ENCODE peak calls at places on chromosome 5, in nine cellular contexts. M, D, F, S, G, R, Q, N and P are unnamed samples.

GRCh38 chr5:38286038-38286437 is 27.7 kb downstream of the EGFLAM start:
- DNase-seq in M (no peak), D (no peak), F (no peak), S (no peak), G (no peak), R (no peak), Q (no peak), N (no peak), P (no peak)

GRCh38 chr5:139285651-139286392 is 7.7 kb upstream of the MATR3 start:
- DNase-seq in M (no peak), D (no peak), F (no peak), S (no peak), G (no peak), R (no peak), Q (no peak), N (no peak), P (no peak)

GRCh38 chr5:157821822-157822622 is 36.9 kb downstream of the CLINT1 start:
- DNase-seq in M (no peak), D (no peak), F (peak; percentile 25), S (no peak), G (no peak), R (no peak), Q (no peak), N (no peak), P (no peak)

GRCh38 chr5:68884893-68885292 is 208.9 kb upstream of the SLC30A5 start:
- DNase-seq in M (no peak), D (no peak), F (no peak), S (no peak), G (peak; percentile 30), R (peak; percentile 40), Q (peak; percentile 54), N (no peak), P (no peak)

GRCh38 chr5:180390441-180391190 is 37.5 kb upstream of the GFPT2 start:
- DNase-seq in M (no peak), D (no peak), F (no peak), S (no peak), G (peak; percentile 33), R (no peak), Q (peak; percentile 28), N (no peak), P (no peak)

GRCh38 chr5:106094128-106094726 is 1576.5 kb downstream of the EFNA5 start:
- DNase-seq in M (no peak), D (no peak), F (no peak), S (peak; percentile 77), G (no peak), R (peak; percentile 77), Q (no peak), N (no peak), P (peak; percentile 55)

GRCh38 chr5:155089649-155090048 is 76.1 kb downstream of the KIF4B start:
- DNase-seq in M (no peak), D (no peak), F (no peak), S (no peak), G (no peak), R (no peak), Q (no peak), N (no peak), P (no peak)

GRCh38 chr5:132434391-132434790 is 56.2 kb downstream of the IRF1 start:
- DNase-seq in M (no peak), D (no peak), F (no peak), S (no peak), G (no peak), R (no peak), Q (no peak), N (no peak), P (no peak)

GRCh38 chr5:127031147-127031862 is 947 bp upstream of the MARCHF3 start:
- DNase-seq in M (no peak), D (no peak), F (no peak), S (no peak), G (peak; percentile 57), R (no peak), Q (peak; percentile 62), N (peak; percentile 43), P (no peak)

GRCh38 chr5:1156754-1157460 is 44.5 kb upstream of the SLC6A19 start:
- DNase-seq in M (no peak), D (no peak), F (no peak), S (no peak), G (no peak), R (no peak), Q (no peak), N (no peak), P (no peak)

GRCh38 chr5:149938791-149939358 is 5.7 kb downstream of the PDE6A start:
- DNase-seq in M (no peak), D (no peak), F (peak; percentile 80), S (no peak), G (no peak), R (peak; percentile 98), Q (no peak), N (no peak), P (peak; percentile 88)

GRCh38 chr5:138353550-138353893 is 1.0 kb downstream of the KDM3B start:
- DNase-seq in M (no peak), D (peak; percentile 33), F (no peak), S (no peak), G (no peak), R (no peak), Q (no peak), N (no peak), P (no peak)

GRCh38 chr5:127686424-127686823 is 16.8 kb upstream of the CCDC192 start:
- DNase-seq in M (no peak), D (no peak), F (no peak), S (no peak), G (no peak), R (no peak), Q (no peak), N (no peak), P (no peak)

DNA sequence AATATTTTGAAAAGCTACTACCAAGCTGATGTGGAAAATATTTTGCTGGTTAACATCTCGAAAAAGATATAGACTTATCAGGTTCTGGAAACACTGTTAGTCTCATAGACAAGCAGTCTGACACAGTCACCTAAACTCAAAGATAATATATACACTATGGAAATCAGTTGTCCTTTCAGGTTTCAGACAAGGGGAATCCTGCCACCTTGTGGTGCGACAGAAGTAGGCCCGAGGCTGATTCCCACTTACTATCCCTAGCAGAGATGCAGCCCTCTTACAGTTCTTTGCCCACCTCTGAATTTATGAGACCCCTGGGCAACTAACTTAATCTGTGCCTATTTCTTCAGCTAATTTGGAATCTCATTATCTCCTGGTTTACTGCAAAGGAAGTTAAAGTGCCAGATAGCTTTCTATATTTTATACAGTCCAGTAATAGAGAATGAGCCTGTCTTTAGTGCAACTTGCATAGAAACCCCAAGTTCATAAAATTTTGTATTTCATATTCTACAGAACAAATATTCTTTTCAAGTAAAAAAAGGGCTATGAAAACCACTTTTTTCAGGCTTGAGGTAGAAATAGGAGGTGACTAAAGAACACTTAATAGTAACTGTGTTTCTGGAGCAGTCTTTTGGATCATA is 16.9 kb downstream of the RAD1 start:
- DNase-seq in M (peak; percentile 84), D (peak; percentile 41), F (peak; percentile 65), S (peak; percentile 75), G (peak; percentile 82), R (peak; percentile 71), Q (peak; percentile 84), N (peak; percentile 50), P (no peak)
- H3K4me3 ChIP-seq in M (no peak overlapping the region), D (no peak overlapping the region), F (no peak overlapping the region), S (no peak overlapping the region), G (no peak overlapping the region), R (no peak overlapping the region), Q (no peak overlapping the region), N (no peak overlapping the region), P (no peak overlapping the region)

DNA sequence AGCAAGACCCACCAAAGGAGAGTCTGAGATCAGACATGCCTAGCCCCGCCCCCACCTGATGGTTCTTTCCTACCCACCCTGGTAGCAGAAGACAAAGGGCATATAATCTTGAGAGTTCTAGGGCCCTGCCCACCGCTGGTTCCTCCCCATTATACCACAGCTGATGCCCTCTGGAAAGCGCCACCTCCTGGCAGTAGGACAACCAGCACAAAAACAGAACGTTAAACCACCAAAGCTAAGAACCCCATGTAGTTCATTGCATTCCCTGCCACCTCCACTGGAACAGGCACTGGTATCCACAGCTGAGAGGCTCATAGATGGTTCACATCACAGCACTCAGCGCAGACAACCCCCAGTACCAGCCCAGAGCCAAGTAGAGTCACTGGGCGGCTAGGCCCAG is 81.2 kb upstream of the TRPC7 start:
- DNase-seq in M (no peak), D (no peak), F (no peak), S (no peak), G (no peak), R (no peak), Q (peak; percentile 37), N (no peak), P (no peak)
- TF ChIP-seq CTCF in M (no peak), D (no peak), F (no peak), S (no peak), G (peak; percentile 15), R (no peak), Q (peak; percentile 69), N (no peak), P (no peak)

DNA sequence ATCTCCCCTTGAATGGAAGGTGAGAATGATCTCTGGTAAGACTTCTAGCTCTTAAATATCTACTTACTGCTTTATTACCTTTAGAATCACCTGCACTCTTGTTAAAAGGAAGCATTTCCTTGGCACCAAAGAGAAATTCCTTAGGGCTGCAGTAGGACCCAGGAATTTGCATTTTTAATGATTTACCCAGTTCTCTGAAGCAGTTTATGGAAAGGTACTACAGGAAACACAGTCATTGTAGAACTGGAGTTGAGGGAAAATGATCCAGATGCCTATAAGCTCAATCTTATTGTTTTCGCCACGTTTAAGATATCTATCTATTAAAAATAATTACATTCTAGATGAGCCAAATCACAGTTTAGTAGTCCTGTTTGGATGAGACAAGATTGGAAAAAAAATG is 9.5 kb upstream of the C9 start:
- DNase-seq in M (no peak), D (no peak), F (no peak), S (no peak), G (no peak), R (peak; percentile 0), Q (no peak), N (no peak), P (peak; percentile 42)
- H3K36me3 ChIP-seq in M (peaks cover 19% of the 10 kb centered on the region), D (no peaks in the 10 kb centered on the region), F (peaks cover 67% of the 10 kb centered on the region), S (peaks cover 13% of the 10 kb centered on the region), G (no peaks in the 10 kb centered on the region), R (no peaks in the 10 kb centered on the region), Q (no peaks in the 10 kb centered on the region), N (peaks cover 83% of the 10 kb centered on the region), P (no peaks in the 10 kb centered on the region)

DNA sequence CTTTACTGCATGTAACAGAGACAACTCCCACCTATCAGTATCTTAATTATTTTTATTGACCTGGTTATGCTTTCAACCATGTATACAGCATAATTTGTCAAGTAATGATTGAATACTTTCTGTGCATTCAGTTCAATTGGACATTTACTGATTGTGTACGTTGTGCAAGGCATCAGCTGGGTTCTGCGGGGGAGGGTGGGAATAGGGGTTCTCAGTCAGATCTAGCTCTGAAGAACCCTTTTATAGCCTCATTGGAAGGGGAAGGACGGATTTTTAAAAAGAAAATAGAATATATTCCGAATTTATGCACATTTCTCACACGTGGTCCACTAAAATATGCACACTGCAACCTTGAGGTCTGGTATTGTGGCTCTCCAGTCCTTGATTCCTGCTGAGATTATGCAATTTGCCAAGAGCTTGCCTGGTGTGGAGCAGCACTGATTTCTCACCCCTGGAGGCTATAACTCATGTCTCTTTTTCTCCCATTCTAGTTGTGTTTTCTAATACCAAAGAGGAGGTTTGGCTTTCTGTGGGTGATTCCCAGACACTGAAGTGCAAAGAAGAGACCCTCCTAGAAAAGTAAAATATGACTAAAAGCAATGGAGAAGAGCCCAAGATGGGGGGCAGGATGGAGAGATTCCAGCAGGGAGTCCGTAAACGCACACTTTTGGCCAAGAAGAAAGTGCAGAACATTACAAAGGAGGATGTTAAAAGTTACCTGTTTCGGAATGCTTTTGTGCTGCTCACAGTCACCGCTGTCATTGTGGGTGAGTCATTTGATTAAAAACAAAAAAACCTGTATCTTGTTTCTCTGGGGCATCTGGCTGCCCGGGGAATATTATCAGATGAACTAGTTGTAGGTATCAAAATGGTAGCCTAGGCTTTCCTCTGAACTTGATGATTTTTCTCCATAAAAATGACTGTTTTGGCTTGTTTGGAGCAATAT is 1.7 kb downstream of the SLC1A3 start:
- DNase-seq in M (no peak), D (no peak), F (peak; percentile 34), S (no peak), G (no peak), R (peak; percentile 80), Q (no peak), N (no peak), P (no peak)
- H3K4me3 ChIP-seq in M (no peak overlapping the region), D (no peak overlapping the region), F (peak overlapping the region; percentile 69), S (peak overlapping the region; percentile 53), G (peak overlapping the region; percentile 60), R (peak overlapping the region; percentile 88), Q (peak overlapping the region; percentile 86), N (peak overlapping the region; percentile 67), P (no peak overlapping the region)